ENCODE peak calls at places on chromosomes 6 and 20, in five cellular contexts. V, U, N, L and Q are unnamed samples.

GRCh38 chr20:31674895-31675827 is 37.4 kb downstream of the COX4I2 start:
- DNase-seq in V (peak; percentile 43), U (peak; percentile 58), N (peak; percentile 91), L (peak; percentile 85), Q (no peak)

GRCh38 chr6:106974999-106975698 is 620 bp upstream of the CD24 start:
- DNase-seq in V (peak; percentile 62), U (peak; percentile 6), N (peak; percentile 80), L (peak; percentile 20), Q (no peak)

GRCh38 chr6:17927705-17928104 is 59.7 kb downstream of the KIF13A start:
- DNase-seq in V (no peak), U (no peak), N (peak; percentile 82), L (no peak), Q (no peak)

GRCh38 chr20:37643400-37643799 is 50.4 kb upstream of the CTNNBL1 start:
- DNase-seq in V (no peak), U (no peak), N (no peak), L (no peak), Q (no peak)

GRCh38 chr6:158086054-158086705 is 81.9 kb downstream of the SERAC1 start:
- DNase-seq in V (no peak), U (peak; percentile 82), N (no peak), L (peak; percentile 64), Q (no peak)

GRCh38 chr6:56458324-56458884 is 184.3 kb downstream of the DST start:
- DNase-seq in V (no peak), U (no peak), N (no peak), L (no peak), Q (no peak)

GRCh38 chr20:23165964-23166363 is 79.8 kb upstream of the CD93 start:
- DNase-seq in V (no peak), U (no peak), N (no peak), L (no peak), Q (no peak)

GRCh38 chr20:18553746-18554145 is 13.5 kb upstream of the SMIM26 start:
- DNase-seq in V (no peak), U (no peak), N (no peak), L (no peak), Q (no peak)

GRCh38 chr6:20875369-20875963 is 341.2 kb downstream of the CDKAL1 start:
- DNase-seq in V (no peak), U (peak; percentile 43), N (no peak), L (peak; percentile 30), Q (peak; percentile 13)

GRCh38 chr20:52747736-52748135 is 224.4 kb upstream of the TSHZ2 start:
- DNase-seq in V (no peak), U (no peak), N (no peak), L (peak; percentile 3), Q (peak; percentile 79)

GRCh38 chr6:33508935-33509926 is 54.9 kb downstream of the ZBTB9 start:
- DNase-seq in V (no peak), U (no peak), N (no peak), L (no peak), Q (no peak)

GRCh38 chr20:51259455-51259854 is 236.5 kb upstream of the KCNG1 start:
- DNase-seq in V (no peak), U (no peak), N (no peak), L (no peak), Q (no peak)

GRCh38 chr20:51327251-51327841 is 215.2 kb downstream of the NFATC2 start:
- DNase-seq in V (no peak), U (peak; percentile 96), N (no peak), L (peak; percentile 93), Q (no peak)